ENCODE peak calls at places on chromosomes 16 and 17, in ten cellular contexts. One of them, this sample, is unnamed.

GRCh38 chr17:58153046-58153445 is 4.9 kb downstream of the OR4D1 start:
- DNase-seq in tibial nerve: no peak
- DNase-seq in A549: no peak
- DNase-seq in GM12878: no peak
- DNase-seq in stomach: no peak
- DNase-seq in transverse colon: peak
- DNase-seq in sigmoid colon: no peak
- DNase-seq in ovary: no peak
- DNase-seq in suprapubic skin: no peak
- DNase-seq in upper lobe of left lung: peak
- DNase-seq in this sample: no peak

GRCh38 chr17:76408037-76408849 is 23.8 kb downstream of the SPHK1 start:
- DNase-seq in tibial nerve: no peak
- DNase-seq in A549: peak
- DNase-seq in GM12878: no peak
- DNase-seq in stomach: peak
- DNase-seq in transverse colon: peak
- DNase-seq in sigmoid colon: no peak
- DNase-seq in ovary: peak
- DNase-seq in suprapubic skin: no peak
- DNase-seq in upper lobe of left lung: peak
- DNase-seq in this sample: no peak

GRCh38 chr16:75196826-75197225 is 10.1 kb downstream of the CTRB2 start:
- DNase-seq in tibial nerve: no peak
- DNase-seq in A549: no peak
- DNase-seq in GM12878: no peak
- DNase-seq in stomach: peak
- DNase-seq in transverse colon: no peak
- DNase-seq in sigmoid colon: no peak
- DNase-seq in ovary: no peak
- DNase-seq in suprapubic skin: peak
- DNase-seq in upper lobe of left lung: peak
- DNase-seq in this sample: no peak

GRCh38 chr17:61722398-61722797 is 131.4 kb upstream of the NACA2 start:
- DNase-seq in tibial nerve: no peak
- DNase-seq in A549: no peak
- DNase-seq in GM12878: no peak
- DNase-seq in stomach: no peak
- DNase-seq in transverse colon: no peak
- DNase-seq in sigmoid colon: no peak
- DNase-seq in ovary: no peak
- DNase-seq in suprapubic skin: no peak
- DNase-seq in upper lobe of left lung: no peak
- DNase-seq in this sample: no peak

GRCh38 chr16:83060-83603 is 5.1 kb downstream of the MPG start:
- DNase-seq in tibial nerve: no peak
- DNase-seq in A549: no peak
- DNase-seq in GM12878: no peak
- DNase-seq in stomach: no peak
- DNase-seq in transverse colon: no peak
- DNase-seq in sigmoid colon: no peak
- DNase-seq in ovary: no peak
- DNase-seq in suprapubic skin: no peak
- DNase-seq in upper lobe of left lung: no peak
- DNase-seq in this sample: no peak

GRCh38 chr17:40307691-40308289 is 1.2 kb upstream of the RARA start:
- DNase-seq in tibial nerve: no peak
- DNase-seq in A549: no peak
- DNase-seq in GM12878: no peak
- DNase-seq in stomach: no peak
- DNase-seq in transverse colon: no peak
- DNase-seq in sigmoid colon: peak
- DNase-seq in ovary: no peak
- DNase-seq in suprapubic skin: peak
- DNase-seq in upper lobe of left lung: peak
- DNase-seq in this sample: no peak

GRCh38 chr16:68445458-68445857 is 2.9 kb downstream of the SMPD3 start:
- DNase-seq in tibial nerve: no peak
- DNase-seq in A549: peak
- DNase-seq in GM12878: peak
- DNase-seq in stomach: peak
- DNase-seq in transverse colon: peak
- DNase-seq in sigmoid colon: no peak
- DNase-seq in ovary: no peak
- DNase-seq in suprapubic skin: no peak
- DNase-seq in upper lobe of left lung: peak
- DNase-seq in this sample: no peak

GRCh38 chr17:70622382-70623260 is 453.3 kb downstream of the KCNJ2 start:
- DNase-seq in tibial nerve: no peak
- DNase-seq in A549: peak
- DNase-seq in GM12878: no peak
- DNase-seq in stomach: peak
- DNase-seq in transverse colon: peak
- DNase-seq in sigmoid colon: peak
- DNase-seq in ovary: peak
- DNase-seq in suprapubic skin: no peak
- DNase-seq in upper lobe of left lung: peak
- DNase-seq in this sample: peak

GRCh38 chr16:67055712-67056487 is 27.0 kb downstream of the CBFB start:
- DNase-seq in tibial nerve: no peak
- DNase-seq in A549: peak
- DNase-seq in GM12878: no peak
- DNase-seq in stomach: no peak
- DNase-seq in transverse colon: no peak
- DNase-seq in sigmoid colon: no peak
- DNase-seq in ovary: no peak
- DNase-seq in suprapubic skin: no peak
- DNase-seq in upper lobe of left lung: no peak
- DNase-seq in this sample: no peak

GRCh38 chr16:29962344-29962994 is 590 bp downstream of the TMEM219 start:
- DNase-seq in tibial nerve: no peak
- DNase-seq in A549: no peak
- DNase-seq in GM12878: no peak
- DNase-seq in stomach: peak
- DNase-seq in transverse colon: peak
- DNase-seq in sigmoid colon: no peak
- DNase-seq in ovary: peak
- DNase-seq in suprapubic skin: no peak
- DNase-seq in upper lobe of left lung: peak
- DNase-seq in this sample: no peak

GRCh38 chr17:37146578-37147119 is 197.9 kb downstream of the AATF start:
- DNase-seq in tibial nerve: no peak
- DNase-seq in A549: no peak
- DNase-seq in GM12878: no peak
- DNase-seq in stomach: no peak
- DNase-seq in transverse colon: no peak
- DNase-seq in sigmoid colon: no peak
- DNase-seq in ovary: no peak
- DNase-seq in suprapubic skin: no peak
- DNase-seq in upper lobe of left lung: no peak
- DNase-seq in this sample: no peak

GRCh38 chr17:74156878-74157277 is 46.6 kb upstream of the RPL38 start:
- DNase-seq in tibial nerve: no peak
- DNase-seq in A549: no peak
- DNase-seq in GM12878: no peak
- DNase-seq in stomach: no peak
- DNase-seq in transverse colon: no peak
- DNase-seq in sigmoid colon: no peak
- DNase-seq in ovary: no peak
- DNase-seq in suprapubic skin: peak
- DNase-seq in upper lobe of left lung: no peak
- DNase-seq in this sample: peak

GRCh38 chr17:49438885-49439284 is 24.2 kb upstream of the PHB1 start:
- DNase-seq in tibial nerve: no peak
- DNase-seq in A549: no peak
- DNase-seq in GM12878: no peak
- DNase-seq in stomach: no peak
- DNase-seq in transverse colon: no peak
- DNase-seq in sigmoid colon: no peak
- DNase-seq in ovary: no peak
- DNase-seq in suprapubic skin: peak
- DNase-seq in upper lobe of left lung: no peak
- DNase-seq in this sample: no peak

GRCh38 chr17:79001190-79002020 is 8.2 kb downstream of the CANT1 start:
- DNase-seq in tibial nerve: no peak
- DNase-seq in A549: no peak
- DNase-seq in GM12878: no peak
- DNase-seq in stomach: no peak
- DNase-seq in transverse colon: no peak
- DNase-seq in sigmoid colon: peak
- DNase-seq in ovary: peak
- DNase-seq in suprapubic skin: peak
- DNase-seq in upper lobe of left lung: no peak
- DNase-seq in this sample: no peak

GRCh38 chr16:25788637-25789036 is 96.9 kb downstream of the HS3ST4 start:
- DNase-seq in tibial nerve: no peak
- DNase-seq in A549: no peak
- DNase-seq in GM12878: no peak
- DNase-seq in stomach: no peak
- DNase-seq in transverse colon: no peak
- DNase-seq in sigmoid colon: no peak
- DNase-seq in ovary: no peak
- DNase-seq in suprapubic skin: no peak
- DNase-seq in upper lobe of left lung: no peak
- DNase-seq in this sample: no peak

GRCh38 chr17:28367641-28368305 is 2.3 kb downstream of the VTN start:
- DNase-seq in tibial nerve: no peak
- DNase-seq in A549: no peak
- DNase-seq in GM12878: no peak
- DNase-seq in stomach: no peak
- DNase-seq in transverse colon: no peak
- DNase-seq in sigmoid colon: no peak
- DNase-seq in ovary: no peak
- DNase-seq in suprapubic skin: no peak
- DNase-seq in upper lobe of left lung: no peak
- DNase-seq in this sample: no peak

GRCh38 chr17:28364665-28365363 is at the start of gene SEBOX:
- DNase-seq in tibial nerve: no peak
- DNase-seq in A549: no peak
- DNase-seq in GM12878: no peak
- DNase-seq in stomach: no peak
- DNase-seq in transverse colon: no peak
- DNase-seq in sigmoid colon: no peak
- DNase-seq in ovary: no peak
- DNase-seq in suprapubic skin: no peak
- DNase-seq in upper lobe of left lung: no peak
- DNase-seq in this sample: no peak

GRCh38 chr17:28368306-28368831 is 1.7 kb downstream of the VTN start:
- DNase-seq in tibial nerve: no peak
- DNase-seq in A549: no peak
- DNase-seq in GM12878: no peak
- DNase-seq in stomach: no peak
- DNase-seq in transverse colon: no peak
- DNase-seq in sigmoid colon: no peak
- DNase-seq in ovary: no peak
- DNase-seq in suprapubic skin: no peak
- DNase-seq in upper lobe of left lung: no peak
- DNase-seq in this sample: no peak

GRCh38 chr17:28365487-28365886 is 488 bp upstream of the SEBOX start:
- DNase-seq in tibial nerve: no peak
- DNase-seq in A549: no peak
- DNase-seq in GM12878: no peak
- DNase-seq in stomach: no peak
- DNase-seq in transverse colon: no peak
- DNase-seq in sigmoid colon: no peak
- DNase-seq in ovary: no peak
- DNase-seq in suprapubic skin: no peak
- DNase-seq in upper lobe of left lung: no peak
- DNase-seq in this sample: no peak

DNA sequence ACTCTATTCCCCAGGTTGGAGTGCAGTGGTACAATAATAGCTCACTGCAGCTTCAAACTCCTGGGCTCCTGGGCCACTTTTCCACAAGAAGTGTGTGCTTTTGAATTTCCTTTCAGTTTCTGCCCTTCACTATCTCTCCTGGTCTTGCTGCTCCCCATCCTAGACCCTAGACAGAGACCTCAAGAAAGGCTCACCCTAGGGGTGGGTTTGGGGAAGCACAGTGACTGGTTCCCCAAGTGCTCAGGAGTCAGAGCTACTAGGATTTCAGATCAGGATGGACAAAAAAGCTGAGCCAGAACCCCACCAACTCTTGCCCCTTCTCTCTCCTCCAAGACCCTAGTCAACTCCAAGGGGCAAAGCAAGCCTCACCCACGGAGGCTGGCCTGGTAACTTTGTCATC is 1.6 kb upstream of the SEBOX start:
- DNase-seq in tibial nerve: no peak
- DNase-seq in A549: no peak
- DNase-seq in GM12878: no peak
- DNase-seq in stomach: no peak
- DNase-seq in transverse colon: no peak
- DNase-seq in sigmoid colon: no peak
- DNase-seq in ovary: no peak
- DNase-seq in suprapubic skin: no peak
- DNase-seq in upper lobe of left lung: no peak
- DNase-seq in this sample: no peak
- TF ChIP-seq EP300 in tibial nerve: no peak
- TF ChIP-seq EP300 in A549: no peak
- TF ChIP-seq EP300 in GM12878: no peak
- TF ChIP-seq EP300 in stomach: no peak
- TF ChIP-seq EP300 in transverse colon: no peak
- TF ChIP-seq EP300 in sigmoid colon: no peak
- TF ChIP-seq EP300 in ovary: no peak
- TF ChIP-seq EP300 in suprapubic skin: no peak
- TF ChIP-seq EP300 in upper lobe of left lung: no peak
- TF ChIP-seq EP300 in this sample: no peak

GRCh38 chr16:19474617-19475016 is 47.3 kb downstream of the GDE1 start:
- DNase-seq in tibial nerve: no peak
- DNase-seq in A549: no peak
- DNase-seq in GM12878: no peak
- DNase-seq in stomach: no peak
- DNase-seq in transverse colon: no peak
- DNase-seq in sigmoid colon: no peak
- DNase-seq in ovary: no peak
- DNase-seq in suprapubic skin: no peak
- DNase-seq in upper lobe of left lung: no peak
- DNase-seq in this sample: no peak
- TF ChIP-seq EP300 in tibial nerve: no peak
- TF ChIP-seq EP300 in A549: no peak
- TF ChIP-seq EP300 in GM12878: no peak
- TF ChIP-seq EP300 in stomach: no peak
- TF ChIP-seq EP300 in transverse colon: no peak
- TF ChIP-seq EP300 in sigmoid colon: no peak
- TF ChIP-seq EP300 in ovary: no peak
- TF ChIP-seq EP300 in suprapubic skin: no peak
- TF ChIP-seq EP300 in upper lobe of left lung: no peak
- TF ChIP-seq EP300 in this sample: no peak

GRCh38 chr16:49757744-49758069 is 98.2 kb downstream of the ZNF423 start:
- DNase-seq in tibial nerve: no peak
- DNase-seq in A549: no peak
- DNase-seq in GM12878: no peak
- DNase-seq in stomach: no peak
- DNase-seq in transverse colon: no peak
- DNase-seq in sigmoid colon: no peak
- DNase-seq in ovary: no peak
- DNase-seq in suprapubic skin: no peak
- DNase-seq in upper lobe of left lung: no peak
- DNase-seq in this sample: no peak
- TF ChIP-seq EP300 in tibial nerve: no peak
- TF ChIP-seq EP300 in A549: no peak
- TF ChIP-seq EP300 in GM12878: no peak
- TF ChIP-seq EP300 in stomach: no peak
- TF ChIP-seq EP300 in transverse colon: no peak
- TF ChIP-seq EP300 in sigmoid colon: no peak
- TF ChIP-seq EP300 in ovary: no peak
- TF ChIP-seq EP300 in suprapubic skin: no peak
- TF ChIP-seq EP300 in upper lobe of left lung: no peak
- TF ChIP-seq EP300 in this sample: no peak

GRCh38 chr16:55408656-55409055 is 70.3 kb upstream of the MMP2 start:
- DNase-seq in tibial nerve: no peak
- DNase-seq in A549: no peak
- DNase-seq in GM12878: no peak
- DNase-seq in stomach: no peak
- DNase-seq in transverse colon: no peak
- DNase-seq in sigmoid colon: no peak
- DNase-seq in ovary: no peak
- DNase-seq in suprapubic skin: no peak
- DNase-seq in upper lobe of left lung: no peak
- DNase-seq in this sample: no peak
- TF ChIP-seq EP300 in tibial nerve: no peak
- TF ChIP-seq EP300 in A549: no peak
- TF ChIP-seq EP300 in GM12878: no peak
- TF ChIP-seq EP300 in stomach: no peak
- TF ChIP-seq EP300 in transverse colon: no peak
- TF ChIP-seq EP300 in sigmoid colon: no peak
- TF ChIP-seq EP300 in ovary: no peak
- TF ChIP-seq EP300 in suprapubic skin: no peak
- TF ChIP-seq EP300 in upper lobe of left lung: no peak
- TF ChIP-seq EP300 in this sample: no peak

This sample was measured in H1.